ENCODE peak calls at places on chromosomes 4 and X, in four cellular contexts. S is OCI-LY7, L is neural crest cell, A is C1 segment of cervical spinal cord. G is an unnamed sample.

GRCh38 chr4:20101831-20102230 is 149.9 kb upstream of the SLIT2 start:
- DNase-seq in S (no peak), L (no peak), A (no peak), G (no peak)

GRCh38 chr4:39365360-39365759 is 802 bp downstream of the RFC1 start:
- DNase-seq in A (no peak), S (no peak), L (no peak), G (no peak)

GRCh38 chrX:39852496-39852895 is 245.3 kb downstream of the BCOR start:
- DNase-seq in S (no peak), A (no peak), L (no peak), G (no peak)

GRCh38 chrX:153184787-153185186 is 5.7 kb downstream of the MAGEA1 start:
- DNase-seq in L (no peak), A (no peak), S (no peak), G (no peak)

GRCh38 chr4:4986856-4987255 is 32.4 kb downstream of the CYTL1 start:
- DNase-seq in L (no peak), A (no peak), S (no peak), G (no peak)

GRCh38 chr4:80005863-80006262 is 67.2 kb downstream of the ANTXR2 start:
- DNase-seq in S (no peak), A (no peak), L (no peak), G (no peak)

GRCh38 chr4:8831221-8832129 is 40.2 kb downstream of the HMX1 start:
- DNase-seq in S (no peak), L (no peak), A (no peak), G (no peak)

GRCh38 chrX:3743821-3744439 is 30.5 kb upstream of the PRKX start:
- DNase-seq in S (no peak), L (no peak), A (no peak), G (no peak)

GRCh38 chrX:131273024-131273423 is 16.1 kb downstream of the IGSF1 start:
- DNase-seq in L (no peak), A (no peak), S (no peak), G (no peak)

GRCh38 chr4:138110815-138111214 is 131.3 kb downstream of the SLC7A11 start:
- DNase-seq in A (no peak), S (no peak), L (no peak), G (no peak)

GRCh38 chrX:119238557-119238956 is 2.5 kb downstream of the PGRMC1 start:
- DNase-seq in A (no peak), L (no peak), S (no peak), G (no peak)

GRCh38 chrX:1249101-1249887 is 19.3 kb upstream of the CSF2RA start:
- DNase-seq in S (peak), L (peak), A (no peak), G (peak)

G was measured in Calu3.